ENCODE peak calls at places on chromosomes 12 and 14, in six cellular contexts. O is fibroblast of pulmonary artery; Z is NCI-H774; M is activated CD8-positive, alpha-beta memory T cell treated with anti-CD3 and anti-CD28 coated beads for 48 hours; A is T47D; X is heart left ventricle. Y is an unnamed sample.

GRCh38 chr14:54659365-54659764 is 92.4 kb downstream of the SAMD4A start:
- DNase-seq in O (no peak), Z (no peak), M (no peak), A (no peak), X (no peak), Y (no peak)

GRCh38 chr12:67452119-67452805 is 183.1 kb downstream of the CAND1 start:
- DNase-seq in O (no peak), Z (no peak), M (no peak), A (no peak), X (no peak), Y (no peak)

GRCh38 chr12:51635371-51635770 is 44.3 kb downstream of the SCN8A start:
- DNase-seq in O (no peak), Z (no peak), M (no peak), A (no peak), X (no peak), Y (no peak)

GRCh38 chr14:56168007-56168616 is 49.9 kb downstream of the PELI2 start:
- DNase-seq in O (no peak), Z (no peak), M (no peak), A (peak), X (no peak), Y (no peak)

GRCh38 chr12:45912774-45913173 is 77.6 kb downstream of the SCAF11 start:
- DNase-seq in O (no peak), Z (peak), M (no peak), A (no peak), X (no peak), Y (no peak)

GRCh38 chr14:93986972-93987371 is 10.1 kb upstream of the CCDC197 start:
- DNase-seq in O (no peak), Z (no peak), M (no peak), A (peak), X (no peak), Y (no peak)

GRCh38 chr12:6821674-6822433 is at the start of gene GPR162:
- DNase-seq in O (peak), Z (peak), M (no peak), A (no peak), X (peak), Y (no peak)

GRCh38 chr14:61485670-61486069 is 164.3 kb downstream of the PRKCH start:
- DNase-seq in O (no peak), Z (no peak), M (no peak), A (no peak), X (no peak), Y (no peak)

GRCh38 chr14:70567791-70568190 is 32.7 kb downstream of the MED6 start:
- DNase-seq in O (peak), Z (no peak), M (no peak), A (peak), X (no peak), Y (no peak)

GRCh38 chr14:50121506-50121905 is 5.1 kb upstream of the VCPKMT start:
- DNase-seq in O (no peak), Z (no peak), M (no peak), A (no peak), X (no peak), Y (no peak)

GRCh38 chr14:23153891-23154796 is 29.3 kb downstream of the SLC7A8 start:
- DNase-seq in O (peak), Z (no peak), M (no peak), A (peak), X (peak), Y (no peak)

GRCh38 chr14:36194645-36195044 is 18.1 kb upstream of the PTCSC3 start:
- DNase-seq in O (no peak), Z (peak), M (no peak), A (no peak), X (no peak), Y (peak)

GRCh38 chr14:105061428-105062047 is 3.7 kb downstream of the GPR132 start:
- DNase-seq in O (no peak), Z (no peak), M (no peak), A (no peak), X (peak), Y (no peak)

GRCh38 chr12:45849289-45849688 is 119.8 kb downstream of the ARID2 start:
- DNase-seq in O (no peak), Z (no peak), M (no peak), A (no peak), X (no peak), Y (no peak)

GRCh38 chr14:98187302-98187701 is 1084.7 kb downstream of the BCL11B start:
- DNase-seq in O (no peak), Z (no peak), M (no peak), A (no peak), X (no peak), Y (no peak)

GRCh38 chr14:85024931-85025330 is 505.0 kb upstream of the FLRT2 start:
- DNase-seq in O (peak), Z (no peak), M (no peak), A (no peak), X (no peak), Y (no peak)

GRCh38 chr12:95762123-95762785 is 28.3 kb downstream of the NTN4 start:
- DNase-seq in O (no peak), Z (no peak), M (no peak), A (peak), X (no peak), Y (no peak)

GRCh38 chr12:68070957-68071356 is 81.7 kb downstream of the IFNG-AS1 start:
- DNase-seq in O (no peak), Z (no peak), M (no peak), A (no peak), X (no peak), Y (no peak)

GRCh38 chr12:48995061-48995879 is 3.9 kb downstream of the DDN start:
- DNase-seq in O (peak), Z (peak), M (no peak), A (peak), X (peak), Y (peak)

GRCh38 chr12:53712059-53712643 is 15.1 kb downstream of the CALCOCO1 start:
- DNase-seq in O (no peak), Z (no peak), M (no peak), A (no peak), X (no peak), Y (no peak)

GRCh38 chr14:69101331-69101826 is 51.5 kb downstream of the DCAF5 start:
- DNase-seq in O (peak), Z (no peak), M (no peak), A (peak), X (peak), Y (no peak)

GRCh38 chr12:120249266-120249874 is 16.2 kb downstream of the PXN start:
- DNase-seq in O (no peak), Z (no peak), M (no peak), A (no peak), X (no peak), Y (no peak)

GRCh38 chr14:94702629-94703028 is 67.3 kb downstream of the GSC start:
- DNase-seq in O (no peak), Z (no peak), M (no peak), A (no peak), X (no peak), Y (no peak)

GRCh38 chr12:88553941-88554658 is 26.2 kb downstream of the KITLG start:
- DNase-seq in O (peak), Z (peak), M (no peak), A (peak), X (no peak), Y (peak)

GRCh38 chr12:32586390-32586789 is 92.7 kb upstream of the DNM1L start:
- DNase-seq in O (peak), Z (no peak), M (no peak), A (no peak), X (no peak), Y (no peak)

GRCh38 chr12:13193403-13194100 is 3.0 kb upstream of the EMP1 start:
- DNase-seq in O (no peak), Z (no peak), M (no peak), A (no peak), X (no peak), Y (no peak)

GRCh38 chr14:86777950-86778602 is 1214.9 kb downstream of the GALC start:
- DNase-seq in O (peak), Z (no peak), M (no peak), A (no peak), X (no peak), Y (no peak)

GRCh38 chr12:59403259-59403932 is 192.4 kb upstream of the SLC16A7 start:
- DNase-seq in O (peak), Z (peak), M (no peak), A (peak), X (peak), Y (no peak)

GRCh38 chr12:57837779-57838562 is 8.6 kb downstream of the CTDSP2 start:
- DNase-seq in O (peak), Z (no peak), M (no peak), A (no peak), X (peak), Y (no peak)